ENCODE peak calls at places on chromosomes 16 and 17, in four cellular contexts. M is mesendoderm, T is NCI-H460, G is NCI-H774. I is an unnamed sample.

GRCh38 chr16:87715658-87716057 is 50.1 kb downstream of the KLHDC4 start:
- DNase-seq in T (no peak), G (no peak), M (no peak), I (no peak)

GRCh38 chr16:53457670-53458069 is 23.4 kb downstream of the RBL2 start:
- DNase-seq in M (peak; percentile 36), T (no peak), G (no peak), I (no peak)

GRCh38 chr16:3092501-3092991 is 6.5 kb downstream of the ZSCAN10 start:
- DNase-seq in T (no peak), G (no peak), M (no peak), I (no peak)

GRCh38 chr17:14158707-14159106 is 78.0 kb downstream of the CDRT15 start:
- DNase-seq in T (no peak), M (no peak), G (no peak), I (no peak)

GRCh38 chr17:76072149-76072858 is at the start of gene SRP68:
- DNase-seq in G (peak; percentile 96), M (peak; percentile 96), T (peak; percentile 91), I (peak; percentile 99)

GRCh38 chr17:77882481-77883212 is 75.9 kb upstream of the TNRC6C start:
- DNase-seq in T (peak; percentile 18), G (no peak), M (no peak), I (no peak)

GRCh38 chr17:16122697-16123434 is 92.5 kb downstream of the NCOR1 start:
- DNase-seq in M (no peak), G (no peak), T (no peak), I (no peak)

GRCh38 chr17:17028059-17028877 is 14.0 kb upstream of the MPRIP start:
- DNase-seq in T (peak; percentile 98), M (peak; percentile 93), G (no peak), I (peak; percentile 96)

GRCh38 chr17:12342609-12343248 is 322.1 kb downstream of the MAP2K4 start:
- DNase-seq in M (peak; percentile 76), G (no peak), T (peak; percentile 5), I (peak; percentile 96)

GRCh38 chr17:66491213-66491612 is 188.8 kb downstream of the PRKCA start:
- DNase-seq in G (no peak), M (no peak), T (no peak), I (no peak)

GRCh38 chr16:46658925-46659324 is 30.1 kb downstream of the VPS35 start:
- DNase-seq in M (no peak), G (no peak), T (no peak), I (no peak)

GRCh38 chr16:68696514-68696913 is 40.6 kb upstream of the CDH1 start:
- DNase-seq in T (no peak), G (peak; percentile 15), M (no peak), I (no peak)

GRCh38 chr16:667780-668518 is at the start of gene RHOT2:
- DNase-seq in G (peak; percentile 85), M (peak; percentile 95), T (peak; percentile 87), I (peak; percentile 96)

GRCh38 chr17:44556854-44557606 is at the start of gene FZD2:
- DNase-seq in G (peak; percentile 93), M (peak; percentile 97), T (peak; percentile 79), I (peak; percentile 98)

GRCh38 chr16:10862432-10862831 is 14.6 kb upstream of the CIITA start:
- DNase-seq in G (no peak), T (peak; percentile 14), M (no peak), I (no peak)

GRCh38 chr17:8709006-8709405 is 35.6 kb downstream of the CCDC42 start:
- DNase-seq in T (no peak), G (no peak), M (no peak), I (peak; percentile 14)

GRCh38 chr16:49216593-49216992 is 65.0 kb downstream of the CBLN1 start:
- DNase-seq in T (no peak), G (no peak), M (peak; percentile 2), I (peak; percentile 62)

GRCh38 chr17:29929006-29929543 is 953 bp downstream of the SSH2 start:
- DNase-seq in M (peak; percentile 69), T (peak; percentile 14), G (peak; percentile 11), I (peak; percentile 72)

GRCh38 chr16:51816929-51817328 is 665.9 kb upstream of the SALL1 start:
- DNase-seq in M (no peak), T (no peak), G (no peak), I (no peak)

GRCh38 chr17:17812211-17813054 is 24.4 kb downstream of the SREBF1 start:
- DNase-seq in T (no peak), M (peak; percentile 83), G (no peak), I (peak; percentile 98)

GRCh38 chr17:82684207-82684903 is 14.1 kb downstream of the RAB40B start:
- DNase-seq in T (peak; percentile 29), M (no peak), G (no peak), I (no peak)

GRCh38 chr17:82247175-82247823 is 18.5 kb downstream of the SLC16A3 start:
- DNase-seq in T (no peak), G (no peak), M (no peak), I (no peak)

GRCh38 chr17:54903375-54903774 is 2.7 kb downstream of the TOM1L1 start:
- DNase-seq in T (no peak), G (no peak), M (peak; percentile 11), I (no peak)

GRCh38 chr17:72373910-72374741 is 253.3 kb downstream of the SOX9 start:
- DNase-seq in G (no peak), T (no peak), M (no peak), I (no peak)

GRCh38 chr17:4482338-4483011 is 16.2 kb upstream of the SPNS2 start:
- DNase-seq in T (no peak), G (no peak), M (no peak), I (peak; percentile 58)

GRCh38 chr17:7806592-7806991 is 27.4 kb upstream of the KDM6B start:
- DNase-seq in T (no peak), G (no peak), M (no peak), I (no peak)

GRCh38 chr16:52439171-52439701 is 107.7 kb downstream of the TOX3 start:
- DNase-seq in T (no peak), G (no peak), M (no peak), I (no peak)

GRCh38 chr16:67708368-67708771 is 10.7 kb downstream of the GFOD2 start:
- DNase-seq in M (no peak), T (no peak), G (no peak), I (no peak)

GRCh38 chr17:78759203-78759968 is 22.7 kb downstream of the CYTH1 start:
- DNase-seq in M (no peak), T (no peak), G (peak; percentile 69), I (no peak)

GRCh38 chr17:76594676-76595075 is 9.0 kb upstream of the ST6GALNAC2 start:
- DNase-seq in M (no peak), T (no peak), G (no peak), I (no peak)

GRCh38 chr17:81109957-81110356 is 55.4 kb upstream of the PVALEF start:
- DNase-seq in G (no peak), T (no peak), M (no peak), I (no peak)

GRCh38 chr16:50505714-50506542 is 42.3 kb upstream of the NKD1 start:
- DNase-seq in M (peak; percentile 87), T (no peak), G (no peak), I (peak; percentile 82)

GRCh38 chr16:75234856-75235696 is 16.3 kb downstream of the CTRB1 start:
- DNase-seq in T (no peak), M (no peak), G (no peak), I (no peak)

GRCh38 chr17:14297161-14297851 is 3.6 kb upstream of the HS3ST3B1 start:
- DNase-seq in G (peak; percentile 23), T (no peak), M (peak; percentile 83), I (peak; percentile 92)

GRCh38 chr17:11554042-11554441 is 44.2 kb upstream of the DNAH9 start:
- DNase-seq in M (no peak), G (no peak), T (no peak), I (no peak)

GRCh38 chr17:77409282-77410161 is 268.8 kb downstream of the SEC14L1 start:
- DNase-seq in G (no peak), M (peak; percentile 84), T (no peak), I (peak; percentile 90)

GRCh38 chr17:14886200-14886739 is 378.9 kb downstream of the PMP22 start:
- DNase-seq in G (no peak), M (peak; percentile 77), T (no peak), I (peak; percentile 60)

GRCh38 chr17:81868674-81869220 is 2.4 kb downstream of the ARHGDIA start:
- DNase-seq in T (peak; percentile 85), G (no peak), M (peak; percentile 89), I (peak; percentile 88)

GRCh38 chr17:77819497-77819896 is 139.0 kb upstream of the TNRC6C start:
- DNase-seq in G (no peak), M (peak; percentile 52), T (no peak), I (no peak)